ENCODE peak calls at places on chromosomes 12 and 14, in four cellular contexts. E is neural progenitor cell, J is cardiac muscle cell, L is BJ. C is an unnamed sample.
A peak's percentile ranks its signal among the peaks of the same experiment; 100 is the strongest.

GRCh38 chr12:94783343-94783742 is 133.0 kb upstream of the TMCC3 start:
- DNase-seq in E (no peak), J (no peak), L (no peak), C (no peak)

GRCh38 chr12:12985817-12986408 is 14.2 kb downstream of the HEBP1 start:
- DNase-seq in E (peak; percentile 56), J (peak; percentile 38), L (no peak), C (peak; percentile 47)

GRCh38 chr12:111469406-111469805 is 63.7 kb downstream of the SH2B3 start:
- DNase-seq in E (no peak), J (no peak), L (no peak), C (no peak)

GRCh38 chr14:38105106-38105702 is 102.5 kb upstream of the SSTR1 start:
- DNase-seq in E (no peak), J (no peak), L (no peak), C (no peak)

GRCh38 chr14:69259531-69260245 is at the start of gene GALNT16:
- DNase-seq in E (peak; percentile 86), J (peak; percentile 33), L (no peak), C (peak; percentile 84)

GRCh38 chr12:83573676-83574075 is 887.0 kb downstream of the TMTC2 start:
- DNase-seq in E (no peak), J (peak; percentile 18), L (peak; percentile 4), C (no peak)

GRCh38 chr12:43957732-43958131 is 121.9 kb downstream of the TMEM117 start:
- DNase-seq in E (peak; percentile 59), J (peak; percentile 75), L (no peak), C (no peak)

GRCh38 chr12:111448831-111449790 is 43.4 kb downstream of the SH2B3 start:
- DNase-seq in E (no peak), J (no peak), L (no peak), C (no peak)

GRCh38 chr12:78240827-78241226 is 410.1 kb downstream of the NAV3 start:
- DNase-seq in E (peak; percentile 58), J (no peak), L (no peak), C (no peak)

GRCh38 chr14:74867673-74868072 is 8.3 kb downstream of the PROX2 start:
- DNase-seq in E (no peak), J (peak; percentile 72), L (no peak), C (no peak)

GRCh38 chr12:104699489-104700194 is 242.9 kb downstream of the CHST11 start:
- DNase-seq in E (no peak), J (peak; percentile 15), L (no peak), C (no peak)

GRCh38 chr12:44873898-44874297 is 2.2 kb downstream of the NELL2 start:
- DNase-seq in E (no peak), J (peak; percentile 8), L (no peak), C (no peak)

GRCh38 chr12:67632005-67632404 is 16.5 kb upstream of the DYRK2 start:
- DNase-seq in E (peak; percentile 28), J (no peak), L (no peak), C (no peak)

GRCh38 chr14:101442451-101442850 is 118.8 kb upstream of the DIO3 start:
- DNase-seq in E (no peak), J (peak; percentile 8), L (no peak), C (no peak)

GRCh38 chr14:53927171-53927570 is 29.5 kb downstream of the BMP4 start:
- DNase-seq in E (no peak), J (peak; percentile 50), L (peak; percentile 51), C (no peak)

GRCh38 chr12:98422809-98423208 is 92.6 kb upstream of the TMPO start:
- DNase-seq in E (peak; percentile 55), J (no peak), L (no peak), C (no peak)
- TF ChIP-seq CTCF in E (peak; percentile 50), J (peak; percentile 37), L (peak; percentile 30), C (peak; percentile 17)

GRCh38 chr12:27426743-27427142 is 19.8 kb upstream of the SMCO2 start:
- DNase-seq in E (no peak), J (no peak), L (no peak), C (no peak)

GRCh38 chr12:27422697-27423096 is 23.8 kb upstream of the SMCO2 start:
- DNase-seq in E (no peak), J (no peak), L (no peak), C (no peak)

GRCh38 chr12:27427824-27428223 is 18.7 kb upstream of the SMCO2 start:
- DNase-seq in E (no peak), J (no peak), L (no peak), C (no peak)

GRCh38 chr12:27425306-27425705 is 21.2 kb upstream of the SMCO2 start:
- DNase-seq in E (no peak), J (peak; percentile 90), L (no peak), C (no peak)

DNA sequence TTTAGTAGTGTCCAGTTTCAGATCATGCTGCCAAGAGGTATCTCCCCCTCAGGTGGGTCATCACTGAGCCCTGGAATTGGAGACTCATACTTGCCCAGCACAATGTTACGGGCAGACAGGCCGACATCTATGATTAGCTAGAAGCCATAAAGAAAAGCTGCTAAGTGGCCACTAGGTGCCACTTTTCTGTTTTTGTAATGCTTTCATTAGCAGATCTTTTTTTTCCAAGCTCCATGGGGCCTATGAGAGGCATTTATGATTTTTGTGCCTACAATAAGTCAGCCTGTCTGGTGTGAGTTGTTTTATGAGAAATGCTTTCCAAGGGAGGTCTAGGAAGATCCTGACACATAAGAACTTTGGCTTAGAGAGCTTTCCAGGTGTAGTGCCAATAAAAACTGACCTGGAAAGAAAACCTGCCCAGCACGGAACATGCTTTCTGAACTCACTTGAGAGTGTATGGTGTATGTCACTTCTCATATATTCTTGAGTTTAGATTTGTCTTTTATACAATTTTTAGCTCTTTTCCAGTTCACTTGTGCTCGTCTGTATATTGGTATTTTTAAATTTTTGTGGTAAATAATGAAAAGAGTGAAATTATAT is 21.8 kb upstream of the SMCO2 start:
- DNase-seq in E (peak; percentile 41), J (peak; percentile 88), L (no peak), C (no peak)
- TF ChIP-seq CTCF in E (peak; percentile 58), J (peak; percentile 67), L (peak; percentile 61), C (peak; percentile 52)

GRCh38 chr12:8784464-8784863 is 38.0 kb upstream of the A2ML1 start:
- DNase-seq in E (no peak), J (no peak), L (no peak), C (no peak)

GRCh38 chr12:8781326-8781725 is 41.1 kb upstream of the A2ML1 start:
- DNase-seq in E (no peak), J (no peak), L (no peak), C (no peak)

GRCh38 chr12:8779281-8779680 is 43.1 kb upstream of the A2ML1 start:
- DNase-seq in E (no peak), J (no peak), L (no peak), C (no peak)

GRCh38 chr12:8779862-8780261 is 42.6 kb upstream of the A2ML1 start:
- DNase-seq in E (no peak), J (no peak), L (no peak), C (no peak)

GRCh38 chr12:8780389-8780788 is 42.0 kb upstream of the A2ML1 start:
- DNase-seq in E (peak; percentile 42), J (peak; percentile 52), L (no peak), C (no peak)
- TF ChIP-seq CTCF in E (peak; percentile 62), J (peak; percentile 37), L (peak; percentile 39), C (peak; percentile 23)

GRCh38 chr14:36773136-36773540 is 111.5 kb downstream of the PAX9 start:
- DNase-seq in E (no peak), J (no peak), L (no peak), C (no peak)
- TF ChIP-seq CTCF in E (no peak), J (no peak), L (no peak), C (peak; percentile 13)

DNA sequence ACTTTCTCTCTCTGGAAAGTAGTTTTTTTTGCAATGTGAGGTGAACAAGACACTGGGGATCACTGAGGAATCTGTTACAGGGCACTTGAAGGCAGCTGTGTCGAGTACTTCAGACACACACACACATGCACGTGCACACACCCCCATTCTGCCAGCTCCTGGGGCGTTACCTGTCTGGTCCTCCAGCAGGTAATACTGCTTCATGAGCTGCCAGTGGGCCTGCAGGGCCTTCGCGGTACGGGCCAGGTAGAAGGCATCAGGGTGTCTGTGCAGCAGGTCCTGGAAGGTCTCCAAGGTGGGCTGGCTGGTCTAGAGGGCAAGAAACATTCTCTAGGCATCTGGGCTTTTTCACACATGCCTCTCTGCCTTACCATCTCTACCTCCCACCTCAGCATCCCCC is 5.1 kb downstream of the MCRS1 start:
- DNase-seq in E (no peak), J (no peak), L (no peak), C (no peak)
- TF ChIP-seq CTCF in E (no peak), J (no peak), L (no peak), C (no peak)

C was measured in glutamatergic neuron.